ENCODE peak calls at places on chromosome 21, in eight cellular contexts. One of them, this sample, is unnamed.

GRCh38 chr21:36032647-36033406 is 27.5 kb downstream of the SETD4 start:
- DNase-seq in astrocyte: no peak
- DNase-seq in upper lobe of right lung: no peak
- DNase-seq in heart right ventricle: no peak
- DNase-seq in fibroblast of mammary gland: no peak
- DNase-seq in fibroblast of villous mesenchyme: no peak
- DNase-seq in neural progenitor cell: no peak
- DNase-seq in adrenal gland: peak
- DNase-seq in this sample: no peak

GRCh38 chr21:28269173-28269572 is 723.5 kb downstream of the LTN1 start:
- DNase-seq in astrocyte: no peak
- DNase-seq in upper lobe of right lung: no peak
- DNase-seq in heart right ventricle: no peak
- DNase-seq in fibroblast of mammary gland: no peak
- DNase-seq in fibroblast of villous mesenchyme: peak
- DNase-seq in neural progenitor cell: no peak
- DNase-seq in adrenal gland: no peak
- DNase-seq in this sample: no peak

GRCh38 chr21:24759348-24760118 is 847.7 kb downstream of the MRPL39 start:
- DNase-seq in astrocyte: no peak
- DNase-seq in upper lobe of right lung: no peak
- DNase-seq in heart right ventricle: no peak
- DNase-seq in fibroblast of mammary gland: no peak
- DNase-seq in fibroblast of villous mesenchyme: no peak
- DNase-seq in neural progenitor cell: no peak
- DNase-seq in adrenal gland: no peak
- DNase-seq in this sample: no peak

GRCh38 chr21:40507978-40508377 is 339.0 kb downstream of the DSCAM start:
- DNase-seq in astrocyte: peak
- DNase-seq in upper lobe of right lung: no peak
- DNase-seq in heart right ventricle: no peak
- DNase-seq in fibroblast of mammary gland: peak
- DNase-seq in fibroblast of villous mesenchyme: no peak
- DNase-seq in neural progenitor cell: no peak
- DNase-seq in adrenal gland: no peak
- DNase-seq in this sample: no peak

GRCh38 chr21:40511976-40512375 is 335.0 kb downstream of the DSCAM start:
- DNase-seq in astrocyte: peak
- DNase-seq in upper lobe of right lung: no peak
- DNase-seq in heart right ventricle: no peak
- DNase-seq in fibroblast of mammary gland: peak
- DNase-seq in fibroblast of villous mesenchyme: no peak
- DNase-seq in neural progenitor cell: no peak
- DNase-seq in adrenal gland: no peak
- DNase-seq in this sample: no peak

GRCh38 chr21:17783816-17784598 is 35.1 kb downstream of the C21orf91 start:
- DNase-seq in astrocyte: no peak
- DNase-seq in upper lobe of right lung: no peak
- DNase-seq in heart right ventricle: no peak
- DNase-seq in fibroblast of mammary gland: no peak
- DNase-seq in fibroblast of villous mesenchyme: no peak
- DNase-seq in neural progenitor cell: no peak
- DNase-seq in adrenal gland: no peak
- DNase-seq in this sample: no peak

GRCh38 chr21:30234050-30234449 is 18.2 kb upstream of the CLDN8 start:
- DNase-seq in astrocyte: no peak
- DNase-seq in upper lobe of right lung: no peak
- DNase-seq in heart right ventricle: no peak
- DNase-seq in fibroblast of mammary gland: no peak
- DNase-seq in fibroblast of villous mesenchyme: no peak
- DNase-seq in neural progenitor cell: no peak
- DNase-seq in adrenal gland: no peak
- DNase-seq in this sample: no peak

GRCh38 chr21:26840912-26841311 is 4.3 kb downstream of the ADAMTS1 start:
- DNase-seq in astrocyte: peak
- DNase-seq in upper lobe of right lung: no peak
- DNase-seq in heart right ventricle: peak
- DNase-seq in fibroblast of mammary gland: peak
- DNase-seq in fibroblast of villous mesenchyme: peak
- DNase-seq in neural progenitor cell: no peak
- DNase-seq in adrenal gland: peak
- DNase-seq in this sample: peak

GRCh38 chr21:33976082-33976979 is 60.7 kb upstream of the ATP5PO start:
- DNase-seq in astrocyte: peak
- DNase-seq in upper lobe of right lung: no peak
- DNase-seq in heart right ventricle: peak
- DNase-seq in fibroblast of mammary gland: peak
- DNase-seq in fibroblast of villous mesenchyme: peak
- DNase-seq in neural progenitor cell: no peak
- DNase-seq in adrenal gland: no peak
- DNase-seq in this sample: peak

GRCh38 chr21:25506887-25507286 is 100.4 kb downstream of the MRPL39 start:
- DNase-seq in astrocyte: peak
- DNase-seq in upper lobe of right lung: no peak
- DNase-seq in heart right ventricle: no peak
- DNase-seq in fibroblast of mammary gland: peak
- DNase-seq in fibroblast of villous mesenchyme: peak
- DNase-seq in neural progenitor cell: no peak
- DNase-seq in adrenal gland: no peak
- DNase-seq in this sample: peak

GRCh38 chr21:39863111-39863510 is 4.1 kb upstream of the PCP4 start:
- DNase-seq in astrocyte: peak
- DNase-seq in upper lobe of right lung: peak
- DNase-seq in heart right ventricle: no peak
- DNase-seq in fibroblast of mammary gland: no peak
- DNase-seq in fibroblast of villous mesenchyme: no peak
- DNase-seq in neural progenitor cell: no peak
- DNase-seq in adrenal gland: no peak
- DNase-seq in this sample: no peak

GRCh38 chr21:46650476-46651098 is 15.1 kb downstream of the PRMT2 start:
- DNase-seq in astrocyte: no peak
- DNase-seq in upper lobe of right lung: no peak
- DNase-seq in heart right ventricle: peak
- DNase-seq in fibroblast of mammary gland: peak
- DNase-seq in fibroblast of villous mesenchyme: no peak
- DNase-seq in neural progenitor cell: no peak
- DNase-seq in adrenal gland: no peak
- DNase-seq in this sample: no peak

GRCh38 chr21:32281531-32281930 is 2.7 kb upstream of the MIS18A start:
- DNase-seq in astrocyte: peak
- DNase-seq in upper lobe of right lung: no peak
- DNase-seq in heart right ventricle: no peak
- DNase-seq in fibroblast of mammary gland: peak
- DNase-seq in fibroblast of villous mesenchyme: no peak
- DNase-seq in neural progenitor cell: no peak
- DNase-seq in adrenal gland: no peak
- DNase-seq in this sample: no peak

GRCh38 chr21:41258617-41259016 is 58.0 kb upstream of the FAM3B start:
- DNase-seq in astrocyte: no peak
- DNase-seq in upper lobe of right lung: no peak
- DNase-seq in heart right ventricle: no peak
- DNase-seq in fibroblast of mammary gland: peak
- DNase-seq in fibroblast of villous mesenchyme: no peak
- DNase-seq in neural progenitor cell: no peak
- DNase-seq in adrenal gland: no peak
- DNase-seq in this sample: peak

GRCh38 chr21:39472211-39472610 is 20.4 kb downstream of the SH3BGR start:
- DNase-seq in astrocyte: no peak
- DNase-seq in upper lobe of right lung: no peak
- DNase-seq in heart right ventricle: no peak
- DNase-seq in fibroblast of mammary gland: no peak
- DNase-seq in fibroblast of villous mesenchyme: no peak
- DNase-seq in neural progenitor cell: peak
- DNase-seq in adrenal gland: no peak
- DNase-seq in this sample: no peak

GRCh38 chr21:29827236-29827635 is 112.6 kb downstream of the GRIK1 start:
- DNase-seq in astrocyte: no peak
- DNase-seq in upper lobe of right lung: no peak
- DNase-seq in heart right ventricle: no peak
- DNase-seq in fibroblast of mammary gland: peak
- DNase-seq in fibroblast of villous mesenchyme: no peak
- DNase-seq in neural progenitor cell: no peak
- DNase-seq in adrenal gland: no peak
- DNase-seq in this sample: peak

DNA sequence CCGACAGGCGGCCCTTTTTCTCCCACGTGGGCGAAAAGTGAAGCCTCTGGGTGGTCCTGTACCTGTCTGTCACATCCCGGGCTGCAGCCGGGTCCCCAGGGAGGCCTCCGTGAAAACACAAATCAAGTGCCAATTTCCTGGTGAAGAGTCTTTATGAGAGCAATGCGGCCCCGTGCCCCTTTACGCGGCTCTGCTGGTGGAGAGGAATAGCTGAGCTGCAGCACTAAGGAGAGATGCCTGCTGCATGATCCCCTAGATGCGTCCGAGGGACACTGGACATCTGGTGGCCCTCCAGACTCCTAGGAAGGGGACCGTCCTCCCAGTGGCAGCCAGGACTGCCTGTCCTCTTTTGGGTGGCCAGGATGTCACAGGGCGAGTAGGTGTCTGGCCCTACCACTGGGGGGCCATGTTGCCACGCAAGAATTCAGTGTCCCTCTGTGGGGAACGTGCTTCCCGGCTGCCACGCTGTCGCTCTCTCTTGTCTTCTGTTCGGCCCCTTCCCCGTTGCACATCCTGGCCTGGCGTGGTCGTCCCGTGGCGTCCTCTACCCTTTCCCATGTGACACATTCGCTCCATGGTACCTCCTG is 38.7 kb downstream of the COL18A1 start:
- DNase-seq in astrocyte: no peak
- DNase-seq in upper lobe of right lung: no peak
- DNase-seq in heart right ventricle: peak
- DNase-seq in fibroblast of mammary gland: no peak
- DNase-seq in fibroblast of villous mesenchyme: no peak
- DNase-seq in neural progenitor cell: no peak
- DNase-seq in adrenal gland: no peak
- DNase-seq in this sample: no peak
- TF ChIP-seq CTCF in astrocyte: no peak
- TF ChIP-seq CTCF in upper lobe of right lung: no peak
- TF ChIP-seq CTCF in heart right ventricle: no peak
- TF ChIP-seq CTCF in fibroblast of mammary gland: no peak
- TF ChIP-seq CTCF in fibroblast of villous mesenchyme: peak
- TF ChIP-seq CTCF in neural progenitor cell: no peak
- TF ChIP-seq CTCF in adrenal gland: no peak
- TF ChIP-seq CTCF in this sample: peak

GRCh38 chr21:37472581-37472980 is 106.0 kb downstream of the DYRK1A start:
- DNase-seq in astrocyte: no peak
- DNase-seq in upper lobe of right lung: no peak
- DNase-seq in heart right ventricle: no peak
- DNase-seq in fibroblast of mammary gland: no peak
- DNase-seq in fibroblast of villous mesenchyme: no peak
- DNase-seq in neural progenitor cell: no peak
- DNase-seq in adrenal gland: no peak
- DNase-seq in this sample: no peak

GRCh38 chr21:37474342-37474741 is 107.8 kb downstream of the DYRK1A start:
- DNase-seq in astrocyte: no peak
- DNase-seq in upper lobe of right lung: no peak
- DNase-seq in heart right ventricle: no peak
- DNase-seq in fibroblast of mammary gland: no peak
- DNase-seq in fibroblast of villous mesenchyme: no peak
- DNase-seq in neural progenitor cell: no peak
- DNase-seq in adrenal gland: no peak
- DNase-seq in this sample: no peak

GRCh38 chr21:37467082-37467481 is 100.5 kb downstream of the DYRK1A start:
- DNase-seq in astrocyte: no peak
- DNase-seq in upper lobe of right lung: no peak
- DNase-seq in heart right ventricle: no peak
- DNase-seq in fibroblast of mammary gland: no peak
- DNase-seq in fibroblast of villous mesenchyme: no peak
- DNase-seq in neural progenitor cell: no peak
- DNase-seq in adrenal gland: no peak
- DNase-seq in this sample: no peak

GRCh38 chr21:37475186-37475868 is 108.8 kb downstream of the DYRK1A start:
- DNase-seq in astrocyte: no peak
- DNase-seq in upper lobe of right lung: no peak
- DNase-seq in heart right ventricle: no peak
- DNase-seq in fibroblast of mammary gland: no peak
- DNase-seq in fibroblast of villous mesenchyme: no peak
- DNase-seq in neural progenitor cell: no peak
- DNase-seq in adrenal gland: no peak
- DNase-seq in this sample: peak

DNA sequence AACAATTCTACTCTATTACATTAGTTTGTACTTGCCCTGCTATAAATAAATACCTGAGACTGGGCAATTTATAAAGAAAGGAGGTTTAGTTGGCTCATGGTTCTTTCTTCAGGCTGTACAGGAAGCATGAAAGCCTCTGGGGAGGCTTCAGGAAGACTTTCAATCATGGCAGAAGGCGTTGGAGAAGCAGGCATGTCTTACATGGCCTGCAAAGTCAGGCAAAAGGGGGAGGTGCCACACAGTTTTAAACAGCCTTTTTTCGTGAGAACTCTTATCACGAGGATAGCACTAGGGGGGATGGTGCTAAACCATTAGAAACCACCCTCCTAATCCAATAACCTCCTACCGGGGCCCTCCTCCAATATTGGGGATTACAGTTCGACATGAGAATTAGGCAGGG is 102.9 kb downstream of the DYRK1A start:
- DNase-seq in astrocyte: no peak
- DNase-seq in upper lobe of right lung: no peak
- DNase-seq in heart right ventricle: no peak
- DNase-seq in fibroblast of mammary gland: no peak
- DNase-seq in fibroblast of villous mesenchyme: no peak
- DNase-seq in neural progenitor cell: no peak
- DNase-seq in adrenal gland: no peak
- DNase-seq in this sample: no peak
- H3K4me3 ChIP-seq in astrocyte: no peak
- H3K4me3 ChIP-seq in upper lobe of right lung: no peak
- H3K4me3 ChIP-seq in heart right ventricle: no peak
- H3K4me3 ChIP-seq in fibroblast of mammary gland: no peak
- H3K4me3 ChIP-seq in fibroblast of villous mesenchyme: no peak
- H3K4me3 ChIP-seq in neural progenitor cell: no peak
- H3K4me3 ChIP-seq in adrenal gland: no peak
- H3K4me3 ChIP-seq in this sample: no peak

GRCh38 chr21:37800122-37800455 is 116.2 kb downstream of the KCNJ6 start:
- DNase-seq in astrocyte: no peak
- DNase-seq in upper lobe of right lung: no peak
- DNase-seq in heart right ventricle: no peak
- DNase-seq in fibroblast of mammary gland: no peak
- DNase-seq in fibroblast of villous mesenchyme: peak
- DNase-seq in neural progenitor cell: no peak
- DNase-seq in adrenal gland: no peak
- DNase-seq in this sample: no peak
- TF ChIP-seq CTCF in astrocyte: no peak
- TF ChIP-seq CTCF in upper lobe of right lung: no peak
- TF ChIP-seq CTCF in heart right ventricle: no peak
- TF ChIP-seq CTCF in fibroblast of mammary gland: no peak
- TF ChIP-seq CTCF in fibroblast of villous mesenchyme: no peak
- TF ChIP-seq CTCF in neural progenitor cell: no peak
- TF ChIP-seq CTCF in adrenal gland: no peak
- TF ChIP-seq CTCF in this sample: no peak

DNA sequence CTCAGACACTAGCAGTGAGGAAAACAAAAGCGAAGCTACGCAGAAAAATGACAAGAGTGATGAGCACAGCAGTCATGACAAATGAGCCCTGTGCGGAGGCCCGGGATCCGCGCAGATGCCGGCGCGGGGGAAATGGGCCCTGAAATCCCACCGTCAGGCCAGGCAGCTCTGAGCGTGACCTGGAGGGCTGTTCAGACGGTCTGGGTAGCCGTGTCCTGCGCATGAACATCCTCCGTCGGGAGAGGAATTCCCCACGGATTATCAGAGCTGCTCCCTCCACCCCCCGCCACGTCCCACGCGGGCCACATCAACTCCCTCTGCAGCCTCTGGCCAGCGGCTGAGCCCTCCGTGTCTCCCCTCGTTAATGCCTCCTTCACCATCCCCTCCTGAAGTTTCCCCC is 15.2 kb downstream of the PDE9A start:
- DNase-seq in astrocyte: no peak
- DNase-seq in upper lobe of right lung: no peak
- DNase-seq in heart right ventricle: no peak
- DNase-seq in fibroblast of mammary gland: no peak
- DNase-seq in fibroblast of villous mesenchyme: no peak
- DNase-seq in neural progenitor cell: no peak
- DNase-seq in adrenal gland: no peak
- DNase-seq in this sample: no peak
- H3K4me3 ChIP-seq in astrocyte: no peak
- H3K4me3 ChIP-seq in upper lobe of right lung: no peak
- H3K4me3 ChIP-seq in heart right ventricle: no peak
- H3K4me3 ChIP-seq in fibroblast of mammary gland: no peak
- H3K4me3 ChIP-seq in fibroblast of villous mesenchyme: no peak
- H3K4me3 ChIP-seq in neural progenitor cell: no peak
- H3K4me3 ChIP-seq in adrenal gland: no peak
- H3K4me3 ChIP-seq in this sample: no peak

This sample was measured in cardiac fibroblast.